ENCODE peak calls at places on chromosomes 11 and 22, in seven cellular contexts. F is T follicular helper cell; S is stimulated activated CD8-positive, alpha-beta memory T cell treated with anti-CD3 and anti-CD28 coated beads, Interleukin-12 subunit alpha, Interleukin-12 subunit beta, amount 100 ng/mL, for 4 hours; J is cardiac muscle cell; W is pulmonary artery endothelial cell; V is GM13977; I is endothelial cell. E is an unnamed sample.

GRCh38 chr22:39416319-39416718 is 16.7 kb downstream of the TAB1 start:
- DNase-seq in F (no peak), S (no peak), J (no peak), W (no peak), V (no peak), I (no peak), E (no peak)

GRCh38 chr11:111557425-111558111 is 17.0 kb downstream of the LAYN start:
- DNase-seq in F (no peak), S (no peak), J (no peak), W (no peak), V (no peak), I (no peak), E (no peak)

GRCh38 chr11:120610101-120610500 is 98.6 kb downstream of the GRIK4 start:
- DNase-seq in F (no peak), S (no peak), J (no peak), W (no peak), V (no peak), I (no peak), E (no peak)

GRCh38 chr11:1340111-1340510 is 30.7 kb upstream of the TOLLIP start:
- DNase-seq in F (no peak), S (no peak), J (no peak), W (no peak), V (no peak), I (no peak), E (no peak)

GRCh38 chr11:13875643-13876042 is 86.9 kb upstream of the SPON1 start:
- DNase-seq in F (no peak), S (no peak), J (no peak), W (no peak), V (no peak), I (no peak), E (peak; percentile 48)

GRCh38 chr11:93541884-93542752 is 1.1 kb downstream of the SMCO4 start:
- DNase-seq in F (peak; percentile 28), S (peak; percentile 8), J (peak; percentile 57), W (peak; percentile 17), V (peak; percentile 79), I (peak; percentile 45), E (no peak)

GRCh38 chr22:17260950-17261349 is 41.7 kb upstream of the ADA2 start:
- DNase-seq in F (no peak), S (no peak), J (peak; percentile 32), W (no peak), V (no peak), I (no peak), E (peak; percentile 14)

GRCh38 chr11:69080361-69080973 is 31.7 kb downstream of the TPCN2 start:
- DNase-seq in F (no peak), S (no peak), J (no peak), W (no peak), V (no peak), I (no peak), E (no peak)

GRCh38 chr11:115930276-115930675 is 426.1 kb upstream of the CADM1 start:
- DNase-seq in F (no peak), S (no peak), J (peak; percentile 14), W (no peak), V (no peak), I (no peak), E (no peak)

GRCh38 chr11:65063532-65063931 is 5.2 kb upstream of the NAALADL1 start:
- DNase-seq in F (no peak), S (no peak), J (no peak), W (no peak), V (no peak), I (no peak), E (no peak)

GRCh38 chr11:110601941-110602340 is 110.3 kb downstream of the ARHGAP20 start:
- DNase-seq in F (no peak), S (no peak), J (no peak), W (no peak), V (no peak), I (no peak), E (no peak)

GRCh38 chr22:33337524-33337923 is 279.3 kb upstream of the SYN3 start:
- DNase-seq in F (no peak), S (no peak), J (no peak), W (no peak), V (no peak), I (no peak), E (no peak)

GRCh38 chr11:113242767-113243397 is 71.5 kb upstream of the TTC12 start:
- DNase-seq in F (no peak), S (no peak), J (no peak), W (no peak), V (no peak), I (peak; percentile 24), E (no peak)

GRCh38 chr22:38879102-38879729 is 7.2 kb upstream of the CBX6 start:
- DNase-seq in F (no peak), S (no peak), J (no peak), W (no peak), V (no peak), I (no peak), E (no peak)

GRCh38 chr22:26516503-26516902 is 4.2 kb upstream of the TFIP11 start:
- DNase-seq in F (no peak), S (no peak), J (no peak), W (no peak), V (no peak), I (no peak), E (no peak)

GRCh38 chr11:43920598-43921419 is 21.6 kb upstream of the C11orf96 start:
- DNase-seq in F (no peak), S (no peak), J (no peak), W (peak; percentile 95), V (peak; percentile 19), I (no peak), E (no peak)

GRCh38 chr11:74276581-74276980 is 34.9 kb downstream of the P4HA3 start:
- DNase-seq in F (no peak), S (no peak), J (no peak), W (no peak), V (no peak), I (no peak), E (no peak)

GRCh38 chr22:39409630-39410029 is 10.1 kb downstream of the TAB1 start:
- DNase-seq in F (no peak), S (no peak), J (no peak), W (no peak), V (no peak), I (no peak), E (no peak)

GRCh38 chr22:49368221-49368975 is 459.3 kb downstream of the BRD1 start:
- DNase-seq in F (no peak), S (no peak), J (no peak), W (no peak), V (no peak), I (peak; percentile 1), E (no peak)

GRCh38 chr11:100681064-100681502 is 6.0 kb upstream of the ARHGAP42 start:
- DNase-seq in F (no peak), S (no peak), J (peak; percentile 29), W (no peak), V (peak; percentile 86), I (no peak), E (no peak)

GRCh38 chr11:93704237-93704636 is 37.1 kb downstream of the TAF1D start:
- DNase-seq in F (no peak), S (no peak), J (no peak), W (no peak), V (no peak), I (no peak), E (no peak)

GRCh38 chr11:65310215-65310614 is 4.5 kb upstream of the CDC42EP2 start:
- DNase-seq in F (no peak), S (no peak), J (no peak), W (no peak), V (no peak), I (no peak), E (no peak)

GRCh38 chr11:72413914-72414628 is 20.3 kb downstream of the CLPB start:
- DNase-seq in F (peak; percentile 51), S (peak; percentile 41), J (peak; percentile 91), W (peak; percentile 35), V (peak; percentile 73), I (peak; percentile 80), E (peak; percentile 62)

GRCh38 chr11:12716816-12717215 is 42.6 kb downstream of the TEAD1 start:
- DNase-seq in F (no peak), S (no peak), J (no peak), W (no peak), V (no peak), I (no peak), E (no peak)

GRCh38 chr11:12889243-12889642 is 119.9 kb upstream of the RASSF10 start:
- DNase-seq in F (no peak), S (no peak), J (no peak), W (no peak), V (no peak), I (no peak), E (no peak)

GRCh38 chr11:104830080-104830479 is 68.2 kb downstream of the CASP12 start:
- DNase-seq in F (no peak), S (no peak), J (no peak), W (peak; percentile 11), V (no peak), I (no peak), E (no peak)

GRCh38 chr22:37639070-37639760 is at the start of gene SH3BP1:
- DNase-seq in F (peak; percentile 18), S (peak; percentile 50), J (peak; percentile 78), W (no peak), V (peak; percentile 87), I (peak; percentile 50), E (peak; percentile 65)

GRCh38 chr22:38792833-38793232 is 1.1 kb downstream of the DNAL4 start:
- DNase-seq in F (no peak), S (no peak), J (no peak), W (no peak), V (no peak), I (no peak), E (no peak)

GRCh38 chr22:50015451-50016307 is 3.1 kb upstream of the IL17REL start:
- DNase-seq in F (no peak), S (no peak), J (no peak), W (no peak), V (no peak), I (no peak), E (no peak)

GRCh38 chr22:32897400-32897799 is 95.9 kb downstream of the TIMP3 start:
- DNase-seq in F (no peak), S (no peak), J (no peak), W (no peak), V (no peak), I (no peak), E (no peak)

GRCh38 chr22:50486561-50487289 is at the start of gene MIOX:
- DNase-seq in F (no peak), S (no peak), J (no peak), W (no peak), V (no peak), I (no peak), E (no peak)

GRCh38 chr11:38305682-38306081 is 1707.6 kb upstream of the RAG2 start:
- DNase-seq in F (no peak), S (no peak), J (no peak), W (no peak), V (no peak), I (no peak), E (no peak)

GRCh38 chr11:47395225-47396048 is 13.0 kb upstream of the SLC39A13 start:
- DNase-seq in F (no peak), S (no peak), J (no peak), W (no peak), V (no peak), I (no peak), E (no peak)

GRCh38 chr22:30705710-30706651 is 11.3 kb downstream of the OSBP2 start:
- DNase-seq in F (no peak), S (no peak), J (no peak), W (no peak), V (peak; percentile 66), I (no peak), E (no peak)

GRCh38 chr22:36331306-36331911 is 56.4 kb downstream of the MYH9 start:
- DNase-seq in F (peak; percentile 70), S (peak; percentile 64), J (peak; percentile 74), W (peak; percentile 94), V (peak; percentile 84), I (peak; percentile 52), E (no peak)

GRCh38 chr11:30125461-30125860 is 105.4 kb upstream of the FSHB start:
- DNase-seq in F (no peak), S (no peak), J (no peak), W (no peak), V (no peak), I (no peak), E (no peak)

GRCh38 chr11:117182551-117182935 is 4.0 kb downstream of the SIDT2 start:
- DNase-seq in F (no peak), S (no peak), J (no peak), W (no peak), V (no peak), I (no peak), E (no peak)

GRCh38 chr11:71372693-71373657 is 75.2 kb downstream of the DHCR7 start:
- DNase-seq in F (no peak), S (no peak), J (peak; percentile 14), W (no peak), V (no peak), I (no peak), E (no peak)